ENCODE peak calls at places on chromosomes 6 and 20, in six cellular contexts. W is MM.1S, E is PC-3, T is HCT116, K is GM23248, X is SK-N-SH. F is an unnamed sample.

GRCh38 chr6:109015185-109015584 is 79.5 kb downstream of the SESN1 start:
- DNase-seq in W (no peak), E (no peak), T (no peak), K (no peak), X (no peak), F (no peak)

GRCh38 chr6:54286141-54286540 is 22.1 kb upstream of the TINAG start:
- DNase-seq in W (no peak), E (no peak), T (no peak), K (peak), X (no peak), F (no peak)

GRCh38 chr6:3347237-3347636 is 88.5 kb downstream of the PSMG4 start:
- DNase-seq in W (no peak), E (no peak), T (no peak), K (no peak), X (no peak), F (no peak)

GRCh38 chr20:62321521-62321948 is 18.7 kb downstream of the ADRM1 start:
- DNase-seq in W (no peak), E (peak), T (peak), K (peak), X (peak), F (no peak)

GRCh38 chr6:135419162-135419561 is 78.4 kb downstream of the AHI1 start:
- DNase-seq in W (no peak), E (no peak), T (no peak), K (peak), X (no peak), F (no peak)

GRCh38 chr20:1465470-1466210 is 1.0 kb downstream of the NSFL1C start:
- DNase-seq in W (no peak), E (peak), T (no peak), K (peak), X (no peak), F (no peak)

GRCh38 chr6:149482542-149483261 is 2.1 kb downstream of the ZC3H12D start:
- DNase-seq in W (no peak), E (no peak), T (no peak), K (no peak), X (no peak), F (no peak)

GRCh38 chr6:25387483-25387882 is 108.3 kb downstream of the CARMIL1 start:
- DNase-seq in W (peak), E (no peak), T (no peak), K (no peak), X (no peak), F (no peak)

GRCh38 chr6:107690864-107691661 is 133.1 kb downstream of the SCML4 start:
- DNase-seq in W (no peak), E (no peak), T (no peak), K (peak), X (no peak), F (no peak)

GRCh38 chr6:40930045-40930444 is 109.0 kb downstream of the UNC5CL start:
- DNase-seq in W (no peak), E (no peak), T (no peak), K (no peak), X (no peak), F (no peak)

GRCh38 chr6:11366183-11366933 is 133.9 kb upstream of the NEDD9 start:
- DNase-seq in W (peak), E (no peak), T (no peak), K (no peak), X (no peak), F (no peak)

GRCh38 chr6:111105578-111105977 is 18.3 kb downstream of the SLC16A10 start:
- DNase-seq in W (no peak), E (peak), T (peak), K (peak), X (peak), F (no peak)

GRCh38 chr6:140344149-140344913 is 969.9 kb upstream of the CITED2 start:
- DNase-seq in W (no peak), E (peak), T (no peak), K (peak), X (no peak), F (no peak)

GRCh38 chr20:58162976-58163375 is 65.5 kb downstream of the ANKRD60 start:
- DNase-seq in W (no peak), E (no peak), T (no peak), K (no peak), X (no peak), F (no peak)

GRCh38 chr20:24571159-24571558 is 101.7 kb downstream of the SYNDIG1 start:
- DNase-seq in W (no peak), E (no peak), T (no peak), K (no peak), X (no peak), F (no peak)

GRCh38 chr20:63635431-63636141 is 8.7 kb upstream of the GMEB2 start:
- DNase-seq in W (no peak), E (no peak), T (no peak), K (no peak), X (no peak), F (no peak)

GRCh38 chr6:4928426-4928825 is 75.4 kb downstream of the RPP40 start:
- DNase-seq in W (peak), E (peak), T (no peak), K (peak), X (no peak), F (no peak)

GRCh38 chr6:71250050-71250689 is 38.4 kb upstream of the OGFRL1 start:
- DNase-seq in W (no peak), E (peak), T (no peak), K (peak), X (no peak), F (no peak)

GRCh38 chr6:128074561-128074960 is 173.7 kb upstream of the THEMIS start:
- DNase-seq in W (no peak), E (no peak), T (no peak), K (no peak), X (no peak), F (no peak)

GRCh38 chr6:130849501-130850039 is 22.4 kb downstream of the SMLR1 start:
- DNase-seq in W (no peak), E (no peak), T (no peak), K (no peak), X (no peak), F (no peak)

GRCh38 chr6:130852844-130853554 is 25.8 kb downstream of the SMLR1 start:
- DNase-seq in W (no peak), E (no peak), T (no peak), K (no peak), X (no peak), F (no peak)

GRCh38 chr6:130851026-130851425 is 23.8 kb downstream of the SMLR1 start:
- DNase-seq in W (peak), E (no peak), T (no peak), K (no peak), X (no peak), F (no peak)

GRCh38 chr6:130858054-130858453 is 30.8 kb downstream of the SMLR1 start:
- DNase-seq in W (no peak), E (no peak), T (no peak), K (no peak), X (no peak), F (no peak)

DNA sequence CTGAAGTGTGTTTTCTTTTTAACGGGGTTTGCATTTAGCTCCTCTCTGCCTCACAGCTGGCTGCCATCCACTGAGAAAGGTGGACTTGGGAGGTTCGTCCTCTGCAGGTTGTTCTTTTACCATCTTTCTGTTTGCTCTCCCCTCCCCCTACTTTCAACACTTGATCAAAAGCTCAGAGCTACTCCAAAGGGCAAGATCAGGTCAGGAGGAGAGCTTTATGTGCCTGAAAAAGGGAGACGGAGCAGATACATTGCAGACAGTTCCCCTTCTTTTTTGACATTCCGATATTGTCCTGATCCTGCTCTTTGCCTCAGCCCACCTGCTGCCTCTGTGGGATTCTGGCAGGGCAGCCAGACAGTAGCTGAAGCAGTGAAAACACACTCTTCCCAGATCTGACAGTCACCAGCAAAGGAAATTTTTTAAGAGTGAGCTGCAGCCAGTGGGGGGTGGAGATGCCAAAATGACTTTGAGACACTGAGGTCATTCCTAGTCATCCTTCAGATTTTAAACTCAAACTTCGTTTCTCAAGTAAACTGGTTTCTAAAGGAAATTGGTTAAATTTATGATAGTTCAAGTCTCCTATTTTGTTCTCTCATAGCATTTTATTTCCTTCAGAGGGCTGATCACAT is 26.5 kb downstream of the SMLR1 start:
- DNase-seq in W (no peak), E (no peak), T (no peak), K (peak), X (no peak), F (no peak)
- H3K9ac ChIP-seq in W (no peak), E (no peak), T (no peak), K (no peak), X (peak), F (no peak)

GRCh38 chr20:33167859-33168258 is at the start of gene BPIFA2:
- DNase-seq in W (no peak), E (no peak), T (no peak), K (no peak), X (no peak), F (no peak)
- TF ChIP-seq EZH2phosphoT487 in W (no peak), E (no peak), T (no peak), K (no peak), X (no peak), F (no peak)

GRCh38 chr20:34350095-34350494 is 13.0 kb upstream of the ITCH start:
- DNase-seq in W (no peak), E (peak), T (no peak), K (no peak), X (no peak), F (no peak)

DNA sequence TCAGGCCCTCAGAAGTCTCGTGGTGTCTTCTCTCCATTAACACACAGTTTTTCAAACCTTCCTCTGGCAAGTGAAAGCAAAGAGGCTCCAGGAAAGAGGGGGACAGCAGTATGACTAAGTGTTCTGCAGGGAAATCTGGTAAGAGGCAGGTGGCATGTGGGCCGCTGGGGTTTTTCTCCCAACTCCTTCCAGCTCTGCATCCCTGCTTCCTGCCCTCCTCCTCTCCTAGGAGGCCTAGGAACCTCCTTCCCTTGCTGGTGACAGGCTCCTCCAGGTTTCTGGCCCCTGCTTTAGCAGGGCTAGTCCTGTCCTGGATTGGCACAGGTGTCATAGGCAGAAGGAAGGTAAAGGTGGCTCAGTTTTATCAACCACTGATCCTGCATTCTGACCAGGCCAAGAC is 7.6 kb upstream of the ITCH start:
- DNase-seq in W (no peak), E (no peak), T (no peak), K (no peak), X (no peak), F (no peak)
- H2AFZ ChIP-seq in W (no peak), E (peak), T (peak), K (no peak), X (no peak), F (peak)

DNA sequence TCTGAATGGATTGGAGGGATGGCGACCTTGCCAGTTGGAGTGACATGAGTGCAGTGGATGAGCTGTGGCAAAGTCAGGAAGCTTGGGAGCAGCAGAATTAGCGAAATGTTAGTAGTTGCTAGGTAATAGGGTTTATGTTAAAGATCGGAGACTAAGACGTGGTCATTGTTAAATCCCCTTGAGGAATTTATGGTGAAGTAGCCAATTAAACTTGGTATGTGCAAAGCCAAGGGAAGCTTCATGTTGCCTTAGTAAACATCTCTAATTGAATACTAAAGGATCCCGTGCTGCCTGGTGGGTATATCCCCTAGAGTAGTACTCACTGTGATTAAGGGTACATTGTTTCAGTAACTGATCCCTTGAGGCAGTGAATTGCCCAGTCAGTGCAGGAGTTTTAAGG is 106.0 kb downstream of the PRIM2 start:
- DNase-seq in W (no peak), E (no peak), T (no peak), K (no peak), X (no peak), F (peak)
- H3K9ac ChIP-seq in W (no peak), E (no peak), T (no peak), K (no peak), X (no peak), F (no peak)

GRCh38 chr6:77015350-77015749 is 447.9 kb downstream of the HTR1B start:
- DNase-seq in W (no peak), E (no peak), T (no peak), K (peak), X (no peak), F (no peak)

GRCh38 chr6:77021232-77021631 is 442.1 kb downstream of the HTR1B start:
- DNase-seq in W (no peak), E (no peak), T (no peak), K (no peak), X (no peak), F (no peak)

GRCh38 chr6:77021778-77022177 is 441.5 kb downstream of the HTR1B start:
- DNase-seq in W (no peak), E (no peak), T (no peak), K (no peak), X (no peak), F (no peak)

GRCh38 chr6:77017537-77017936 is 445.8 kb downstream of the HTR1B start:
- DNase-seq in W (no peak), E (no peak), T (no peak), K (no peak), X (no peak), F (no peak)

GRCh38 chr6:77019081-77019480 is 444.2 kb downstream of the HTR1B start:
- DNase-seq in W (no peak), E (no peak), T (no peak), K (no peak), X (no peak), F (no peak)
- TF ChIP-seq EZH2phosphoT487 in W (no peak), E (no peak), T (no peak), K (no peak), X (no peak), F (no peak)

GRCh38 chr6:32885698-32886286 is 31.8 kb downstream of the PSMB9 start:
- DNase-seq in W (peak), E (peak), T (peak), K (peak), X (peak), F (peak)
- H2AFZ ChIP-seq in W (no peak), E (no peak), T (peak), K (no peak), X (no peak), F (no peak)

GRCh38 chr20:5531318-5532081 is 214.7 kb upstream of the PROKR2 start:
- DNase-seq in W (no peak), E (peak), T (no peak), K (peak), X (no peak), F (no peak)
- H3K9ac ChIP-seq in W (no peak), E (no peak), T (no peak), K (peak), X (no peak), F (no peak)

F was measured in neural progenitor cell.